ENCODE peak calls at places on chromosomes 1 and 21, in seven cellular contexts. One of them, this sample, is unnamed.

GRCh38 chr1:229220163-229220846 is 50.6 kb upstream of the RAB4A start:
- DNase-seq in spleen: no peak
- DNase-seq in ovary: no peak
- DNase-seq in mesenchymal stem cell: no peak
- DNase-seq in astrocyte of the spinal cord: no peak
- DNase-seq in HL-60: no peak
- DNase-seq in CD8-positive, alpha-beta T cell: no peak
- DNase-seq in this sample: no peak

GRCh38 chr1:41915786-41916571 is 2.7 kb downstream of the HIVEP3 start:
- DNase-seq in spleen: peak
- DNase-seq in ovary: no peak
- DNase-seq in mesenchymal stem cell: no peak
- DNase-seq in astrocyte of the spinal cord: no peak
- DNase-seq in HL-60: no peak
- DNase-seq in CD8-positive, alpha-beta T cell: peak
- DNase-seq in this sample: no peak

GRCh38 chr1:152959801-152960451 is 10.5 kb upstream of the SPRR4 start:
- DNase-seq in spleen: no peak
- DNase-seq in ovary: no peak
- DNase-seq in mesenchymal stem cell: no peak
- DNase-seq in astrocyte of the spinal cord: no peak
- DNase-seq in HL-60: no peak
- DNase-seq in CD8-positive, alpha-beta T cell: no peak
- DNase-seq in this sample: no peak

GRCh38 chr1:226981838-226982237 is 41.7 kb downstream of the COQ8A start:
- DNase-seq in spleen: peak
- DNase-seq in ovary: no peak
- DNase-seq in mesenchymal stem cell: no peak
- DNase-seq in astrocyte of the spinal cord: no peak
- DNase-seq in HL-60: no peak
- DNase-seq in CD8-positive, alpha-beta T cell: no peak
- DNase-seq in this sample: no peak

GRCh38 chr1:187280051-187280450 is 451.3 kb downstream of the PLA2G4A start:
- DNase-seq in spleen: no peak
- DNase-seq in ovary: no peak
- DNase-seq in mesenchymal stem cell: no peak
- DNase-seq in astrocyte of the spinal cord: no peak
- DNase-seq in HL-60: no peak
- DNase-seq in CD8-positive, alpha-beta T cell: no peak
- DNase-seq in this sample: no peak

GRCh38 chr1:12650001-12650421 is 6.1 kb downstream of the AADACL4 start:
- DNase-seq in spleen: no peak
- DNase-seq in ovary: no peak
- DNase-seq in mesenchymal stem cell: no peak
- DNase-seq in astrocyte of the spinal cord: peak
- DNase-seq in HL-60: no peak
- DNase-seq in CD8-positive, alpha-beta T cell: no peak
- DNase-seq in this sample: peak

GRCh38 chr21:34276711-34277425 is 86.9 kb upstream of the KCNE2 start:
- DNase-seq in spleen: no peak
- DNase-seq in ovary: no peak
- DNase-seq in mesenchymal stem cell: peak
- DNase-seq in astrocyte of the spinal cord: no peak
- DNase-seq in HL-60: no peak
- DNase-seq in CD8-positive, alpha-beta T cell: no peak
- DNase-seq in this sample: no peak

GRCh38 chr1:98331232-98331631 is 330.3 kb upstream of the SNX7 start:
- DNase-seq in spleen: no peak
- DNase-seq in ovary: no peak
- DNase-seq in mesenchymal stem cell: no peak
- DNase-seq in astrocyte of the spinal cord: peak
- DNase-seq in HL-60: no peak
- DNase-seq in CD8-positive, alpha-beta T cell: no peak
- DNase-seq in this sample: no peak

GRCh38 chr1:6322161-6322560 is 61.3 kb upstream of the GPR153 start:
- DNase-seq in spleen: no peak
- DNase-seq in ovary: no peak
- DNase-seq in mesenchymal stem cell: no peak
- DNase-seq in astrocyte of the spinal cord: no peak
- DNase-seq in HL-60: no peak
- DNase-seq in CD8-positive, alpha-beta T cell: no peak
- DNase-seq in this sample: no peak

GRCh38 chr1:152502496-152503180 is 8.0 kb upstream of the LCE5A start:
- DNase-seq in spleen: no peak
- DNase-seq in ovary: no peak
- DNase-seq in mesenchymal stem cell: no peak
- DNase-seq in astrocyte of the spinal cord: no peak
- DNase-seq in HL-60: no peak
- DNase-seq in CD8-positive, alpha-beta T cell: no peak
- DNase-seq in this sample: no peak

GRCh38 chr1:98661544-98662353 is at the start of gene SNX7:
- DNase-seq in spleen: peak
- DNase-seq in ovary: peak
- DNase-seq in mesenchymal stem cell: peak
- DNase-seq in astrocyte of the spinal cord: peak
- DNase-seq in HL-60: no peak
- DNase-seq in CD8-positive, alpha-beta T cell: no peak
- DNase-seq in this sample: no peak

GRCh38 chr1:48677306-48678287 is 99.1 kb downstream of the BEND5 start:
- DNase-seq in spleen: peak
- DNase-seq in ovary: peak
- DNase-seq in mesenchymal stem cell: peak
- DNase-seq in astrocyte of the spinal cord: peak
- DNase-seq in HL-60: no peak
- DNase-seq in CD8-positive, alpha-beta T cell: peak
- DNase-seq in this sample: peak

GRCh38 chr1:159250817-159251216 is 46.1 kb downstream of the ACKR1 start:
- DNase-seq in spleen: no peak
- DNase-seq in ovary: no peak
- DNase-seq in mesenchymal stem cell: no peak
- DNase-seq in astrocyte of the spinal cord: no peak
- DNase-seq in HL-60: no peak
- DNase-seq in CD8-positive, alpha-beta T cell: no peak
- DNase-seq in this sample: no peak

GRCh38 chr1:84539972-84540371 is 33.6 kb upstream of the GNG5 start:
- DNase-seq in spleen: no peak
- DNase-seq in ovary: no peak
- DNase-seq in mesenchymal stem cell: peak
- DNase-seq in astrocyte of the spinal cord: peak
- DNase-seq in HL-60: no peak
- DNase-seq in CD8-positive, alpha-beta T cell: no peak
- DNase-seq in this sample: no peak

GRCh38 chr1:93123141-93123783 is 44.2 kb downstream of the MTF2 start:
- DNase-seq in spleen: no peak
- DNase-seq in ovary: no peak
- DNase-seq in mesenchymal stem cell: no peak
- DNase-seq in astrocyte of the spinal cord: no peak
- DNase-seq in HL-60: no peak
- DNase-seq in CD8-positive, alpha-beta T cell: no peak
- DNase-seq in this sample: no peak

GRCh38 chr1:178938959-178939317 is 68.1 kb upstream of the ANGPTL1 start:
- DNase-seq in spleen: peak
- DNase-seq in ovary: peak
- DNase-seq in mesenchymal stem cell: no peak
- DNase-seq in astrocyte of the spinal cord: peak
- DNase-seq in HL-60: no peak
- DNase-seq in CD8-positive, alpha-beta T cell: no peak
- DNase-seq in this sample: no peak

GRCh38 chr1:174136714-174137113 is 22.6 kb upstream of the RABGAP1L start:
- DNase-seq in spleen: no peak
- DNase-seq in ovary: no peak
- DNase-seq in mesenchymal stem cell: no peak
- DNase-seq in astrocyte of the spinal cord: no peak
- DNase-seq in HL-60: no peak
- DNase-seq in CD8-positive, alpha-beta T cell: no peak
- DNase-seq in this sample: no peak

GRCh38 chr21:28439852-28440251 is 552.8 kb downstream of the LTN1 start:
- DNase-seq in spleen: no peak
- DNase-seq in ovary: no peak
- DNase-seq in mesenchymal stem cell: no peak
- DNase-seq in astrocyte of the spinal cord: no peak
- DNase-seq in HL-60: no peak
- DNase-seq in CD8-positive, alpha-beta T cell: no peak
- DNase-seq in this sample: no peak

GRCh38 chr1:228512852-228513243 is 25.7 kb downstream of the RNF187 start:
- DNase-seq in spleen: peak
- DNase-seq in ovary: no peak
- DNase-seq in mesenchymal stem cell: no peak
- DNase-seq in astrocyte of the spinal cord: no peak
- DNase-seq in HL-60: no peak
- DNase-seq in CD8-positive, alpha-beta T cell: no peak
- DNase-seq in this sample: no peak

GRCh38 chr1:70656371-70656770 is 245.3 kb downstream of the CTH start:
- DNase-seq in spleen: no peak
- DNase-seq in ovary: no peak
- DNase-seq in mesenchymal stem cell: no peak
- DNase-seq in astrocyte of the spinal cord: no peak
- DNase-seq in HL-60: no peak
- DNase-seq in CD8-positive, alpha-beta T cell: no peak
- DNase-seq in this sample: peak

GRCh38 chr1:43671626-43672330 is 21.8 kb downstream of the KDM4A start:
- DNase-seq in spleen: no peak
- DNase-seq in ovary: no peak
- DNase-seq in mesenchymal stem cell: peak
- DNase-seq in astrocyte of the spinal cord: peak
- DNase-seq in HL-60: no peak
- DNase-seq in CD8-positive, alpha-beta T cell: no peak
- DNase-seq in this sample: no peak

GRCh38 chr21:38760017-38760761 is 45.5 kb upstream of the ETS2 start:
- DNase-seq in spleen: no peak
- DNase-seq in ovary: no peak
- DNase-seq in mesenchymal stem cell: peak
- DNase-seq in astrocyte of the spinal cord: no peak
- DNase-seq in HL-60: no peak
- DNase-seq in CD8-positive, alpha-beta T cell: no peak
- DNase-seq in this sample: no peak

GRCh38 chr21:36703626-36704280 is 4.8 kb downstream of the SIM2 start:
- DNase-seq in spleen: peak
- DNase-seq in ovary: no peak
- DNase-seq in mesenchymal stem cell: no peak
- DNase-seq in astrocyte of the spinal cord: no peak
- DNase-seq in HL-60: no peak
- DNase-seq in CD8-positive, alpha-beta T cell: no peak
- DNase-seq in this sample: no peak
- H3K4me3 ChIP-seq in spleen: no peak
- H3K4me3 ChIP-seq in ovary: no peak
- H3K4me3 ChIP-seq in mesenchymal stem cell: no peak
- H3K4me3 ChIP-seq in astrocyte of the spinal cord: no peak
- H3K4me3 ChIP-seq in HL-60: no peak
- H3K4me3 ChIP-seq in CD8-positive, alpha-beta T cell: no peak
- H3K4me3 ChIP-seq in this sample: no peak

GRCh38 chr1:116739371-116740007 is 14.7 kb upstream of the CD2 start:
- DNase-seq in spleen: peak
- DNase-seq in ovary: no peak
- DNase-seq in mesenchymal stem cell: no peak
- DNase-seq in astrocyte of the spinal cord: no peak
- DNase-seq in HL-60: no peak
- DNase-seq in CD8-positive, alpha-beta T cell: no peak
- DNase-seq in this sample: no peak
- H3K4me3 ChIP-seq in spleen: no peak
- H3K4me3 ChIP-seq in ovary: no peak
- H3K4me3 ChIP-seq in mesenchymal stem cell: no peak
- H3K4me3 ChIP-seq in astrocyte of the spinal cord: no peak
- H3K4me3 ChIP-seq in HL-60: no peak
- H3K4me3 ChIP-seq in CD8-positive, alpha-beta T cell: no peak
- H3K4me3 ChIP-seq in this sample: no peak

GRCh38 chr21:44929242-44929798 is 8.6 kb upstream of the ITGB2 start:
- DNase-seq in spleen: peak
- DNase-seq in ovary: no peak
- DNase-seq in mesenchymal stem cell: no peak
- DNase-seq in astrocyte of the spinal cord: no peak
- DNase-seq in HL-60: no peak
- DNase-seq in CD8-positive, alpha-beta T cell: no peak
- DNase-seq in this sample: no peak
- H3K4me3 ChIP-seq in spleen: no peak
- H3K4me3 ChIP-seq in ovary: no peak
- H3K4me3 ChIP-seq in mesenchymal stem cell: no peak
- H3K4me3 ChIP-seq in astrocyte of the spinal cord: no peak
- H3K4me3 ChIP-seq in HL-60: no peak
- H3K4me3 ChIP-seq in CD8-positive, alpha-beta T cell: peak
- H3K4me3 ChIP-seq in this sample: no peak

GRCh38 chr1:221717491-221717865 is 24.4 kb downstream of the DUSP10 start:
- DNase-seq in spleen: no peak
- DNase-seq in ovary: no peak
- DNase-seq in mesenchymal stem cell: no peak
- DNase-seq in astrocyte of the spinal cord: no peak
- DNase-seq in HL-60: no peak
- DNase-seq in CD8-positive, alpha-beta T cell: no peak
- DNase-seq in this sample: no peak

GRCh38 chr1:221714227-221715116 is 27.4 kb downstream of the DUSP10 start:
- DNase-seq in spleen: no peak
- DNase-seq in ovary: no peak
- DNase-seq in mesenchymal stem cell: no peak
- DNase-seq in astrocyte of the spinal cord: no peak
- DNase-seq in HL-60: no peak
- DNase-seq in CD8-positive, alpha-beta T cell: no peak
- DNase-seq in this sample: no peak

GRCh38 chr1:221712776-221713431 is 29.0 kb downstream of the DUSP10 start:
- DNase-seq in spleen: peak
- DNase-seq in ovary: no peak
- DNase-seq in mesenchymal stem cell: no peak
- DNase-seq in astrocyte of the spinal cord: no peak
- DNase-seq in HL-60: no peak
- DNase-seq in CD8-positive, alpha-beta T cell: peak
- DNase-seq in this sample: no peak

GRCh38 chr1:221716713-221717490 is 25.0 kb downstream of the DUSP10 start:
- DNase-seq in spleen: no peak
- DNase-seq in ovary: no peak
- DNase-seq in mesenchymal stem cell: peak
- DNase-seq in astrocyte of the spinal cord: no peak
- DNase-seq in HL-60: no peak
- DNase-seq in CD8-positive, alpha-beta T cell: no peak
- DNase-seq in this sample: no peak

DNA sequence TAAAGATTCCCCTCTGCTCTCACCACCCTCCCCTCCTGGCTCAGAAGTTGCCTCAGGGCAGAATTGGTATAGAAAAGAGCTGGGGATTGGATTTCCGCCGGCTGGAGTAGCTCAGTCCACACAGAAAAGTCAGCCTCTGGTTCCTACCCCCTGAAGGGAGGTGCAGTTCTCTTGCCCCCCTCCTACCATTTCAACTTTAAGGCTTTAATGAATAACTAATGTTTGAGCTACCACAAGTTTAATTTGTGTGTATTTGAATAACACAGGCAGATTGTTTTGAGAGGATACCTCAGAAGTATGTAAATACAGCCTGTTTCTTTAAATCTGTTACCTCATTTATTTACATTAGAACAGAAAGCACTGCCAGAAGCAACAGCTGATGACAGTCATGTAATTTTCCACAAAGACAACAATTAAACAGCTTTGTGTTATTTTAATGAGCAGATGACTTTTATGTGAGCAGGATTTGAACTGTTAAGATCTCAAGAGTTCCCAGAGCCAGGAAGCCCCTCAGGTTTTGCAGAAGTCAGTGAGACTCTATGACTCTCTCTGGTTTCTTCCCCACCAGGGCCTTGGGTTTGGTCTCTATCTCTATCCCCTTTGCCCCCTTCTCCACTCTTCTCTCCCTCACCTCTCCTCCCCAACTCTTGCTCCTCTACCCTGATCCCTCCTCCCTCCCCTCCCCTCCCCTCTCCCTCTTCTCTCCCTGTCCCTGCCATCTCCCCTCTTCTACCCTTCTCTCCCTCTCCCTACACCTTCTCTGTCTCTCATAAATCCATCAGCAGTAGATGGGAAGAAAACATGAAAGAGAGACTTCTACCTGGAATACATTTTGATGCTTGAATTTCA is 26.3 kb downstream of the DUSP10 start:
- DNase-seq in spleen: no peak
- DNase-seq in ovary: no peak
- DNase-seq in mesenchymal stem cell: peak
- DNase-seq in astrocyte of the spinal cord: peak
- DNase-seq in HL-60: no peak
- DNase-seq in CD8-positive, alpha-beta T cell: no peak
- DNase-seq in this sample: no peak
- H3K4me3 ChIP-seq in spleen: no peak
- H3K4me3 ChIP-seq in ovary: no peak
- H3K4me3 ChIP-seq in mesenchymal stem cell: no peak
- H3K4me3 ChIP-seq in astrocyte of the spinal cord: no peak
- H3K4me3 ChIP-seq in HL-60: no peak
- H3K4me3 ChIP-seq in CD8-positive, alpha-beta T cell: no peak
- H3K4me3 ChIP-seq in this sample: no peak